ENCODE peak calls at places on chromosomes 3 and 15, in six cellular contexts. N is neural progenitor cell; K is colonic mucosa; L is tibial artery; F is CD8-positive, alpha-beta memory T cell; M is WERI-Rb-1. W is an unnamed sample.

GRCh38 chr15:70442211-70442610 is 321.1 kb downstream of the UACA start:
- DNase-seq in N (no peak), K (no peak), L (peak; percentile 25), F (no peak), M (no peak), W (no peak)

GRCh38 chr3:15795563-15796308 is 2.0 kb downstream of the ANKRD28 start:
- DNase-seq in N (no peak), K (no peak), L (no peak), F (no peak), M (no peak), W (no peak)

GRCh38 chr3:19632099-19633074 is 301.6 kb downstream of the EFHB start:
- DNase-seq in N (no peak), K (no peak), L (no peak), F (no peak), M (no peak), W (no peak)

GRCh38 chr3:60027335-60027734 is 977.5 kb upstream of the CFAP20DC start:
- DNase-seq in N (no peak), K (no peak), L (no peak), F (no peak), M (no peak), W (no peak)

GRCh38 chr3:123755085-123755484 is 129.0 kb downstream of the MYLK start:
- DNase-seq in N (no peak), K (peak; percentile 79), L (no peak), F (no peak), M (no peak), W (no peak)

GRCh38 chr15:58247803-58248503 is 109.8 kb downstream of the AQP9 start:
- DNase-seq in N (no peak), K (peak; percentile 27), L (peak; percentile 88), F (no peak), M (no peak), W (peak; percentile 51)

GRCh38 chr15:26235148-26235769 is 372.1 kb upstream of the ATP10A start:
- DNase-seq in N (peak; percentile 82), K (no peak), L (no peak), F (no peak), M (peak; percentile 16), W (no peak)

GRCh38 chr3:2765002-2765579 is 345.1 kb downstream of the IL5RA start:
- DNase-seq in N (peak; percentile 42), K (no peak), L (no peak), F (peak; percentile 3), M (peak; percentile 28), W (no peak)

GRCh38 chr3:48599509-48600285 is 4.6 kb upstream of the COL7A1 start:
- DNase-seq in N (no peak), K (no peak), L (no peak), F (no peak), M (no peak), W (no peak)
- H3K27ac ChIP-seq in N (no peak overlapping the region), K (peak overlapping the region; percentile 65), L (peak overlapping the region; percentile 90), F (no peak overlapping the region), M (no peak overlapping the region), W (peak overlapping the region; percentile 93)

GRCh38 chr3:40848411-40848810 is 323.7 kb downstream of the ZNF621 start:
- DNase-seq in N (no peak), K (no peak), L (no peak), F (no peak), M (no peak), W (no peak)
- H3K27ac ChIP-seq in N (no peak overlapping the region), K (no peak overlapping the region), L (no peak overlapping the region), F (no peak overlapping the region), M (no peak overlapping the region), W (no peak overlapping the region)

DNA sequence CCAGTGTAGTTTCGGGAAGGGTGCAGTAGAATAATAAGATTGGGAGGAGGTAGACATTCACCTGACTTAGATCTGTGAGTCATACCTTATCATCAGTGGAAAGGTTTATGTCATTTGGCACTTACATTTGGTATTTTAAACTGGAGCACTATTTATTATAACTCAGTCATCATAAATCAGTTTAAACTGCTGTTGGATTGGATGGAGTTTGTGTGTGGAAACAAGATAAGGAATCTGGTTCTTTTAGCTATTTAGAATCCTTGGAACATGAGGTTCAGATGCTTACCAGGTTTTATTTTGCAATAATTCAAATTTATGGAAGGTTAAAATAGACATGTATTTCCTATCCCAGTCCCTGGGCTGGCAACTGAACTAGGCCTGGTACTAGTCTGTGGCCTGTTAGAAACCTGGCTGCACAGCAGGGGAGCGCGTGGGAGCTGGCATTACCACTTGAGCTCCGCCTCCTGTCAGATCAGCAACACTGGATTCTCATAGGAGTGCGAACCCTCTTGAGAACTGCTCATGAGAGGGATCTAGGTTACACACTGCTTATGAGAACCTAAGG is 34.5 kb downstream of the ZFAND6 start:
- DNase-seq in N (peak; percentile 16), K (peak; percentile 30), L (no peak), F (no peak), M (peak; percentile 15), W (no peak)
- H3K27ac ChIP-seq in N (no peak overlapping the region), K (peak overlapping the region; percentile 46), L (no peak overlapping the region), F (no peak overlapping the region), M (no peak overlapping the region), W (no peak overlapping the region)

GRCh38 chr3:99659032-99659431 is 20.6 kb downstream of the COL8A1 start:
- DNase-seq in N (no peak), K (no peak), L (peak; percentile 90), F (no peak), M (no peak), W (no peak)
- H3K27ac ChIP-seq in N (no peak overlapping the region), K (no peak overlapping the region), L (peak overlapping the region; percentile 95), F (no peak overlapping the region), M (no peak overlapping the region), W (peak overlapping the region; percentile 48)

GRCh38 chr15:67861983-67862382 is 22.1 kb upstream of the RNU6-1 start:
- DNase-seq in N (no peak), K (no peak), L (no peak), F (no peak), M (no peak), W (no peak)

GRCh38 chr15:67865766-67866165 is 25.9 kb upstream of the RNU6-1 start:
- DNase-seq in N (peak; percentile 74), K (no peak), L (no peak), F (no peak), M (no peak), W (no peak)

GRCh38 chr15:67865331-67865730 is 25.5 kb upstream of the RNU6-1 start:
- DNase-seq in N (no peak), K (no peak), L (no peak), F (no peak), M (no peak), W (no peak)

GRCh38 chr15:67862771-67863441 is 23.1 kb upstream of the RNU6-1 start:
- DNase-seq in N (no peak), K (no peak), L (no peak), F (no peak), M (no peak), W (no peak)

GRCh38 chr15:67863442-67863987 is 23.7 kb upstream of the RNU6-1 start:
- DNase-seq in N (peak; percentile 93), K (peak; percentile 73), L (peak; percentile 88), F (peak; percentile 64), M (peak; percentile 84), W (peak; percentile 33)
- H3K27ac ChIP-seq in N (no peak overlapping the region), K (no peak overlapping the region), L (peak overlapping the region; percentile 60), F (no peak overlapping the region), M (peak overlapping the region; percentile 43), W (peak overlapping the region; percentile 40)

W was measured in thoracic aorta.